ENCODE peak calls at places on chromosomes 11 and 22, in six cellular contexts. O is progenitor cell of endocrine pancreas, M is tibial artery, C is left ventricle myocardium inferior, D is right lobe of liver, A is H9. T is an unnamed sample.

GRCh38 chr11:70159612-70160570 is 43.2 kb upstream of the FADD start:
- DNase-seq in O (no peak), M (peak), C (no peak), D (peak), A (no peak), T (no peak)

GRCh38 chr22:44084044-44084772 is 60.1 kb downstream of the PARVB start:
- DNase-seq in O (no peak), M (no peak), C (peak), D (no peak), A (no peak), T (no peak)

GRCh38 chr11:65439331-65440181 is 17.0 kb downstream of the NEAT1 start:
- DNase-seq in O (no peak), M (peak), C (no peak), D (no peak), A (no peak), T (no peak)

GRCh38 chr22:29393019-29393608 is 4.7 kb upstream of the AP1B1 start:
- DNase-seq in O (no peak), M (peak), C (no peak), D (no peak), A (peak), T (peak)

GRCh38 chr11:117638913-117639543 is 158.0 kb downstream of the DSCAML1 start:
- DNase-seq in O (no peak), M (no peak), C (no peak), D (no peak), A (no peak), T (no peak)

GRCh38 chr22:32354360-32355351 is 3.0 kb upstream of the RFPL3 start:
- DNase-seq in O (no peak), M (no peak), C (no peak), D (no peak), A (no peak), T (no peak)

GRCh38 chr11:11981364-11981763 is 27.1 kb downstream of the DKK3 start:
- DNase-seq in O (no peak), M (no peak), C (no peak), D (no peak), A (no peak), T (no peak)

GRCh38 chr11:32198053-32198452 is 107.2 kb downstream of the RCN1 start:
- DNase-seq in O (no peak), M (no peak), C (no peak), D (no peak), A (no peak), T (no peak)

GRCh38 chr11:109968299-109968698 is 124.9 kb upstream of the ZC3H12C start:
- DNase-seq in O (no peak), M (no peak), C (no peak), D (no peak), A (no peak), T (no peak)

GRCh38 chr11:34972892-34973291 is 56.5 kb downstream of the PDHX start:
- DNase-seq in O (no peak), M (no peak), C (no peak), D (no peak), A (no peak), T (no peak)

GRCh38 chr11:128057786-128058395 is 529.5 kb downstream of the ETS1 start:
- DNase-seq in O (no peak), M (no peak), C (no peak), D (no peak), A (no peak), T (no peak)

GRCh38 chr11:1728931-1729691 is 21.3 kb downstream of the IFITM10 start:
- DNase-seq in O (no peak), M (peak), C (no peak), D (no peak), A (no peak), T (no peak)

GRCh38 chr11:134045799-134046635 is 22.9 kb upstream of the JAM3 start:
- DNase-seq in O (no peak), M (peak), C (peak), D (no peak), A (peak), T (no peak)

GRCh38 chr22:38267086-38267485 is 5.7 kb downstream of the TMEM184B start:
- DNase-seq in O (no peak), M (no peak), C (peak), D (no peak), A (peak), T (no peak)

GRCh38 chr11:68255526-68255925 is 16.2 kb downstream of the C11orf24 start:
- DNase-seq in O (no peak), M (no peak), C (no peak), D (no peak), A (no peak), T (no peak)

GRCh38 chr11:28393348-28393747 is 285.2 kb downstream of the METTL15 start:
- DNase-seq in O (no peak), M (no peak), C (peak), D (no peak), A (no peak), T (no peak)

GRCh38 chr11:88281317-88281712 is 56.2 kb downstream of the CTSC start:
- DNase-seq in O (no peak), M (no peak), C (no peak), D (no peak), A (no peak), T (no peak)

GRCh38 chr22:17430298-17430900 is 61.1 kb downstream of the CECR2 start:
- DNase-seq in O (no peak), M (no peak), C (no peak), D (no peak), A (no peak), T (no peak)

GRCh38 chr22:25051073-25051472 is 98.6 kb downstream of the KIAA1671 start:
- DNase-seq in O (no peak), M (no peak), C (no peak), D (no peak), A (peak), T (no peak)

GRCh38 chr11:86374586-86374985 is at the start of gene CCDC81:
- DNase-seq in O (peak), M (no peak), C (no peak), D (peak), A (peak), T (peak)

GRCh38 chr11:89184021-89184420 is 6.3 kb downstream of the TYR start:
- DNase-seq in O (no peak), M (no peak), C (no peak), D (no peak), A (no peak), T (no peak)

GRCh38 chr11:112374486-112375140 is 114.0 kb upstream of the PLET1 start:
- DNase-seq in O (no peak), M (no peak), C (no peak), D (no peak), A (no peak), T (no peak)

GRCh38 chr11:73359930-73360742 is 16.1 kb upstream of the RELT start:
- DNase-seq in O (no peak), M (no peak), C (no peak), D (no peak), A (peak), T (no peak)

GRCh38 chr22:20881231-20881630 is 22.4 kb downstream of the SNAP29 start:
- DNase-seq in O (no peak), M (no peak), C (no peak), D (peak), A (no peak), T (no peak)

GRCh38 chr11:20457001-20457768 is 69.7 kb downstream of the PRMT3 start:
- DNase-seq in O (no peak), M (no peak), C (no peak), D (no peak), A (no peak), T (no peak)

GRCh38 chr11:47646019-47646418 is 3.7 kb upstream of the MTCH2 start:
- DNase-seq in O (no peak), M (no peak), C (no peak), D (no peak), A (no peak), T (no peak)

GRCh38 chr11:47645500-47645899 is 3.1 kb upstream of the MTCH2 start:
- DNase-seq in O (no peak), M (no peak), C (no peak), D (no peak), A (no peak), T (no peak)

GRCh38 chr11:47641585-47642098 is 717 bp downstream of the MTCH2 start:
- DNase-seq in O (no peak), M (no peak), C (no peak), D (no peak), A (no peak), T (no peak)

DNA sequence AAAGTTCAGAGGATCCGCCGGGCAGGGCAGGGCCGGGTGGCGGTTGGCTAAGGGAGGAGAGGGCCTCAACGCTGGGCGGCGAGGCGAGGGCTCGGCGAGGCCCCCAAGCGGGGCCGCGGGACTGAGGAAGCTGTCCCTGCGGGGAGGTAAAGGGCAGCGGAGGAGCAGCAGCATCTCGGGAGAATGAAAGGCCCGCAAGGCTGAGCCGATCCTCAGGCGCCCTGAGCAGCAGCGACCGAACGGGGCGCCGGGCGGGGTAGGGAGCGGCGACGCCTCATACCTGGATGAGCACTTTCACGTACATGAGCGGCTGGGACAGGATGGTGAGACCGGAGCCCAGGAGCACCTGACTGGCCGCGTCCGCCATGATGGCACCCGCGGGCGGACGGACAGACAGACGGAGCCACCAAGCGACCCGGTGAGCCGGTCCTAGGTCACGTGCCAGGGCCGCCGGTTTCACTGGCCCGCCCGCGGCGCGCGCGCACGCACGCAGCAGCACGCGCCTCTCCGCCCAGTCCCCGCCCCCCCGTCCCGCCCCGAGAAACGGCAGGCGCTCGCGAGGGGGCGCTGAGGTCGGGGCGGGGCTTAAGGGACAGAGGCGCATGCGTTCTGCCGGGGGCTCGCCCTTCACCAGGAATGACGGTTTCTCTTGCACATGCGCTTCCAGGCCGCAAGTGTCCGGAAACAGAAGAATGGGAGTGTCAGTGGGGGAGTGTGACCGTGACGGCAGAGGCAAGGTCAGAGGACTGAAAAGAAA is at the start of gene MTCH2:
- DNase-seq in O (peak), M (peak), C (peak), D (peak), A (peak), T (peak)
- TF ChIP-seq CTCF in O (peak), M (peak), C (peak), D (peak), A (peak), T (peak)

GRCh38 chr22:49055406-49055805 is 772.3 kb downstream of the BRD1 start:
- DNase-seq in O (no peak), M (peak), C (no peak), D (no peak), A (no peak), T (no peak)
- TF ChIP-seq CTCF in O (no peak), M (no peak), C (no peak), D (no peak), A (no peak), T (no peak)

GRCh38 chr11:57399928-57400578 is 9.6 kb upstream of the PRG2 start:
- DNase-seq in O (no peak), M (no peak), C (no peak), D (no peak), A (no peak), T (no peak)

GRCh38 chr11:57402188-57403066 is 12.0 kb upstream of the PRG2 start:
- DNase-seq in O (no peak), M (no peak), C (no peak), D (no peak), A (no peak), T (no peak)

GRCh38 chr11:57405271-57405890 is 14.9 kb upstream of the PRG2 start:
- DNase-seq in O (no peak), M (no peak), C (no peak), D (no peak), A (no peak), T (no peak)

GRCh38 chr11:57406337-57406904 is 16.0 kb upstream of the PRG2 start:
- DNase-seq in O (no peak), M (no peak), C (peak), D (no peak), A (no peak), T (no peak)

DNA sequence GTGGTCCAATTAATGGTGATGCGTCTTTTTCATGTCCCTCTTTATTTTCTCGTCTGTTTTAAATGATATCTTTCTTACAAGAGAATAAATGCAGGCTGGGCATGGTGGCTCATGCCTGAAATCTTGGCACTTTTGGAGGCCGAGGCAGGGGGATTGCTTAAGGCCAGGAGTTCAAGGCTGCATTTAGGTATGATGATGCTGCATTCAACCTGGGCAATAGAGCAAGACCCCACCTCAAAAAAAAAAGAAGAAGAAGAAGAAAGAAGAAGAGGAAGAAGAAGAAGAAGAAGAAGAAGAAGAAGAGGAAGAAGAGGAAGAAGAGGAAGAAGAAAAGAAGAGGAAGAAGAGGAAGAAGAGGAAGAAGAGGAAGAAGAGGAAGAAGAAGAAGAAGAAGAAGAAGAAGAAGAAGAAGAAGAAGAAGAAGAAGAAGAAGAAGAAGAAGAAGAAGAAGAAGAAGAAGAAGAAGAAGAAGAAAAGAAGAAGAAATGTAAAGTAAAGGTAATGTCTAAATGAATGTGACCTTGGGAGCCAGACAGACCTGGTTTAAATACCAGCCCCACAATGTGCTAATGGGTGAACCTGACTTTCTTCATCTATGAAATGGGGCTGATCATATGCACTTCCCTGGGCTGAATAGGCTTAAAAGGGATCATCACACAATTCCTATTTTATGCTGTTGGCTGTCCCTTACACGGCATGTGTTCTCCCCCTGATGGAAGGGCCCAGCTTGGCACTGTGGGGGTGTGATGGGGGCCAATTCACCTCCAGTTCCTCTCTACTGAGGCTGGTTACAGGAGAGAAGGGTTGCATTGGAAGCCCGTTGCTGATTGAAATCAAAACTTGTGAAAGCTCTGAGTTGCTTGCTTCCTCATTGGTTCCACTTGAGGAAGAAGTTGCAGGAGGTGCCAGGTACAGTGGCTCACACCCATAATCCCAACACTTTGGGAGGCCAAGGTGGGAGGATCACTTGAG is 13.0 kb upstream of the PRG2 start:
- DNase-seq in O (no peak), M (no peak), C (no peak), D (no peak), A (no peak), T (no peak)
- TF ChIP-seq CTCF in O (no peak), M (no peak), C (no peak), D (no peak), A (no peak), T (no peak)

GRCh38 chr11:22192289-22192641 is 620 bp upstream of the ANO5 start:
- DNase-seq in O (peak), M (no peak), C (peak), D (peak), A (peak), T (no peak)
- TF ChIP-seq CTCF in O (peak), M (no peak), C (no peak), D (peak), A (peak), T (peak)

GRCh38 chr11:122628691-122629555 is 26.6 kb upstream of the UBASH3B start:
- DNase-seq in O (peak), M (peak), C (peak), D (peak), A (peak), T (no peak)
- TF ChIP-seq CTCF in O (peak), M (peak), C (peak), D (peak), A (peak), T (peak)